ENCODE peak calls at places on chromosomes 12 and 14, in four cellular contexts. G is fibroblast of mammary gland, J is AG10803, A is RWPE2. U is an unnamed sample.
A peak's percentile ranks its signal among the peaks of the same experiment; 100 is the strongest.

GRCh38 chr12:33253123-33253522 is 186.5 kb downstream of the SYT10 start:
- DNase-seq in G (no peak), J (no peak), A (no peak), U (peak; percentile 1)

GRCh38 chr12:53659011-53659551 is 16.8 kb downstream of the ATP5MC2 start:
- DNase-seq in G (peak; percentile 67), J (peak; percentile 77), A (no peak), U (peak; percentile 76)

GRCh38 chr12:1612196-1612595 is 16.8 kb upstream of the WNT5B start:
- DNase-seq in G (no peak), J (peak; percentile 51), A (no peak), U (peak; percentile 43)

GRCh38 chr12:107398101-107398500 is 287.5 kb upstream of the PWP1 start:
- DNase-seq in G (no peak), J (no peak), A (no peak), U (peak; percentile 45)

GRCh38 chr12:109988903-109989302 is 7.3 kb downstream of the GIT2 start:
- DNase-seq in G (no peak), J (no peak), A (no peak), U (no peak)

GRCh38 chr12:23753627-23754358 is 195.7 kb downstream of the SOX5 start:
- DNase-seq in G (no peak), J (no peak), A (no peak), U (no peak)

GRCh38 chr14:51735851-51736250 is 84.1 kb downstream of the FRMD6 start:
- DNase-seq in G (no peak), J (no peak), A (no peak), U (no peak)

GRCh38 chr12:508795-509194 is 49.1 kb downstream of the B4GALNT3 start:
- DNase-seq in G (no peak), J (no peak), A (no peak), U (no peak)

GRCh38 chr12:24195063-24195462 is 245.6 kb upstream of the SOX5 start:
- DNase-seq in G (no peak), J (no peak), A (no peak), U (no peak)

GRCh38 chr12:30110970-30111586 is 327.3 kb upstream of the TMTC1 start:
- DNase-seq in G (peak; percentile 6), J (no peak), A (no peak), U (peak; percentile 74)

GRCh38 chr12:113874999-113875561 is 91.0 kb downstream of the RBM19 start:
- DNase-seq in G (peak; percentile 62), J (no peak), A (no peak), U (peak; percentile 84)

DNA sequence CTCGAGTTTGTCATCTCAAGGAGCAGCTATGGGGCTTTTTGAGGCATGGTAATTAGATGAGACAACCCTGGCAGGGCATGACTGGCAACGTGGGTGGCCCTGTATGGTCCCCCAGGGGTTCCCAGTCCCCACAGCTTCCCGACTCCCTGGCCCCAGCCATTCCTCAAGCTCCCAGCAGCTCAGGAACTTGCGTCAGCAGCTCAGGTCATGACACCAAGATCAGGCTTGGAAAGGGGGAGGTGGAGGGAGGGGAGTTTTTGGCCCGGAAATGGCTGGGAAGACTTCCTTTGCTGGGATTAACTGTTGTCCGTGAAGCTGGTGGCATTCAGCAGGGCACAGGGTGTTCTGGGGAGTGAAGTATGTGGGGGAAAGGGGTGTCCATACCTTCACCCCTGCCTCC is 10.4 kb upstream of the NRIP2 start:
- DNase-seq in G (peak; percentile 69), J (peak; percentile 47), A (no peak), U (peak; percentile 85)
- H3K4me3 ChIP-seq in G (no peak overlapping the region), J (no peak overlapping the region), A (no peak overlapping the region), U (no peak overlapping the region)

GRCh38 chr12:121003650-121004049 is 12.6 kb downstream of the C12orf43 start:
- DNase-seq in G (no peak), J (no peak), A (no peak), U (no peak)
- TF ChIP-seq CTCF in G (no peak), J (no peak), A (no peak), U (no peak)

DNA sequence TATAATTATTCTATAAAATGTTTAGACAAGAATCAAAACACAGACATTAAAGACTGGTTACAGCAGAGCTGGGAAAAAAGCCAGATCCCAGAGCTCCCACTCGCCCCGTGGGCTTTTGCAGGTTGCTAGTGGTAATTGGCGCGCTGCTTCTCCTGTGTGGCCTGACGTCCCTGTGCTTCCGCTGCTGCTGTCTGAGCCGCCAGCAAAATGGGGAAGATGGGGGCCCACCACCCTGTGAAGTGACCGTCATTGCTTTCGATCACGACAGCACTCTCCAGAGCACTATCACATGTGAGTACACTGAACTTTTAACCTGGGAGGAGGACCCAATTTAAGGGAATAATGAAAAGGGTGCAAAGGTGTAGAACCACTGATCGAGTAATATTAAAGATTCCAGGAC is 7.5 kb downstream of the TMEM52B start:
- DNase-seq in G (no peak), J (no peak), A (no peak), U (no peak)
- H3K4me3 ChIP-seq in G (no peak overlapping the region), J (no peak overlapping the region), A (no peak overlapping the region), U (no peak overlapping the region)

GRCh38 chr12:14111230-14111865 is 129.9 kb upstream of the GRIN2B start:
- DNase-seq in G (no peak), J (no peak), A (no peak), U (no peak)
- TF ChIP-seq CTCF in G (no peak), J (no peak), A (peak; percentile 27), U (no peak)

GRCh38 chr14:58965601-58966000 is 222.9 kb upstream of the DAAM1 start:
- DNase-seq in G (no peak), J (no peak), A (no peak), U (no peak)

GRCh38 chr14:58964598-58964928 is 223.9 kb upstream of the DAAM1 start:
- DNase-seq in G (no peak), J (no peak), A (no peak), U (no peak)

GRCh38 chr14:58966991-58967390 is 221.5 kb upstream of the DAAM1 start:
- DNase-seq in G (no peak), J (no peak), A (no peak), U (peak; percentile 20)

DNA sequence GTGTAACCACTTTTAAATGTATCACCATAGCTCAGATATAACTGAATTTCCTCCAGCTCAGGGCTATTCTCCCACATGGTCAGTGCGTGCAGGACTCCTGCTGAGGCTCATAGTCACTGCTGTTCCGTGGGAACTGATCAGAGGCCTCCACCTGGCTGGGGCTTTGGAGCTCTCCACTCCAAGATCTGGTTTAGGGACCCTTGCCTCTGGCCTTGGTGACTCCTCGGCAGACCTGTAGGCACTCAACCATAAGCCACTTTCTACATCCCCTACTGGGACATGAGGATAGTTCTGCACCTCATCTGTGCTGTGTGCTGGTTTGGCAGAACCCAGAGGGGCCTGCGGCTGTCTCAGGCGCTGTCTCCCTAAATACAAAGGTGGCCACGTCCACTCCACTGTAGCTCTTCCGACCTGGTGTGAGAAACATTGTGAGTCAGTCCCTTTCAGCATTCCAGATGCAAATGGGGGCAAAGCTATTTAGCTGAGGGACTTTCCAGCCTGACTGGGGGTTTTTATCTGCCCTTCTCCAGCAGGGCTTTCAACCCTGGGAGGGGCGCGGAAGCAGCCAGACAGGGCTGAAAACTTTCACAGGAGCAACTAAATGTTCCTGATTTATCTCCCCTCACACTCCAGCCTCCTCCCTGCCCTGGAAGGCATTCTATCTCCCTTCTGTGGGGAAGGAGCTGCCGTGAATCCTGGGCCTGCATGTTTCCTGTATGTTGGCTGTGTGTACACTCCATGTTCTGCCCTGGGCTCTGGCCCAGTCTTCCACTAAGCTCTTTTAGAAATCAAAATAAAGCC is 218.3 kb upstream of the DAAM1 start:
- DNase-seq in G (no peak), J (peak; percentile 10), A (no peak), U (peak; percentile 79)
- H3K4me3 ChIP-seq in G (no peak overlapping the region), J (no peak overlapping the region), A (no peak overlapping the region), U (no peak overlapping the region)

GRCh38 chr14:100305446-100306255 is 593 bp downstream of the SLC25A29 start:
- DNase-seq in G (no peak), J (no peak), A (no peak), U (no peak)
- TF ChIP-seq CTCF in G (no peak), J (no peak), A (no peak), U (no peak)

GRCh38 chr12:63318313-63318712 is 167.3 kb upstream of the AVPR1A start:
- DNase-seq in G (no peak), J (no peak), A (no peak), U (no peak)
- H3K4me3 ChIP-seq in G (no peak overlapping the region), J (no peak overlapping the region), A (no peak overlapping the region), U (no peak overlapping the region)

DNA sequence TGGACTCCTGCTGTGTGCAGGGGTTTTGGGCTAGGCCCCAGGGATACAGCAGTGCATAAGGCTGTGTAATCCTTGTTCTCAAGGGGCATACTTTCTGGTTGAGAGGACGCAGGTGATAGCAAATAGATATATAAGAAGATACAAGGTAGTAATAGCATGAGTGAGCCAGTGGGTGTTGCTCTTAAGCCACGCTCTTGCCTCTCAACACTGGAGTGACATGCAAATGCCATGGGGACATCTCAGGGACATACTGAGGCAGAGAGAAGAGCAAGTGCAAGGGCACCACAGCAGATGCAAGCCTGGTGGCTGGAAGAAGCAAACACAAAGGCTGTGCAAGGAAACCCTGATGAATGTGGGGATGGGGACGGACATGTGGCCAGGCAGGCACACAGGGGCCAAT is 223.3 kb downstream of the CHST11 start:
- DNase-seq in G (no peak), J (no peak), A (no peak), U (peak; percentile 60)
- TF ChIP-seq CTCF in G (peak; percentile 36), J (peak; percentile 48), A (no peak), U (peak; percentile 68)

U was measured in choroid plexus epithelial cell.